ENCODE peak calls at places on chromosomes 3 and 15, in seven cellular contexts. One of them, this sample, is unnamed.

GRCh38 chr3:176988795-176989194 is 208.5 kb downstream of the TBL1XR1 start:
- DNase-seq in neuronal stem cell: no peak
- DNase-seq in mesendoderm: peak
- DNase-seq in H9: no peak
- DNase-seq in H1: no peak
- DNase-seq in trophoblast cell: no peak
- DNase-seq in mesenchymal stem cell: no peak
- DNase-seq in this sample: no peak

GRCh38 chr3:64915778-64916177 is 228.0 kb upstream of the ADAMTS9 start:
- DNase-seq in mesenchymal stem cell: peak
- DNase-seq in H1: no peak
- DNase-seq in mesendoderm: no peak
- DNase-seq in H9: no peak
- DNase-seq in trophoblast cell: no peak
- DNase-seq in neuronal stem cell: no peak
- DNase-seq in this sample: peak

GRCh38 chr3:162021206-162021605 is 524.6 kb downstream of the OTOL1 start:
- DNase-seq in mesenchymal stem cell: no peak
- DNase-seq in H9: no peak
- DNase-seq in H1: no peak
- DNase-seq in neuronal stem cell: no peak
- DNase-seq in mesendoderm: no peak
- DNase-seq in trophoblast cell: no peak
- DNase-seq in this sample: peak

GRCh38 chr3:188164248-188164687 is 10.3 kb downstream of the LPP start:
- DNase-seq in neuronal stem cell: no peak
- DNase-seq in H9: no peak
- DNase-seq in trophoblast cell: peak
- DNase-seq in mesenchymal stem cell: peak
- DNase-seq in mesendoderm: no peak
- DNase-seq in H1: no peak
- DNase-seq in this sample: no peak

GRCh38 chr3:75985432-75985831 is 200.1 kb upstream of the ZNF717 start:
- DNase-seq in H1: no peak
- DNase-seq in neuronal stem cell: no peak
- DNase-seq in mesenchymal stem cell: peak
- DNase-seq in H9: no peak
- DNase-seq in trophoblast cell: no peak
- DNase-seq in mesendoderm: no peak
- DNase-seq in this sample: no peak

GRCh38 chr3:125556314-125556713 is 36.3 kb upstream of the SNX4 start:
- DNase-seq in H1: no peak
- DNase-seq in mesenchymal stem cell: peak
- DNase-seq in H9: no peak
- DNase-seq in neuronal stem cell: no peak
- DNase-seq in mesendoderm: peak
- DNase-seq in trophoblast cell: peak
- DNase-seq in this sample: peak

GRCh38 chr15:57541805-57542504 is 49.7 kb upstream of the MYZAP start:
- DNase-seq in H1: peak
- DNase-seq in mesenchymal stem cell: peak
- DNase-seq in mesendoderm: peak
- DNase-seq in trophoblast cell: peak
- DNase-seq in H9: peak
- DNase-seq in neuronal stem cell: peak
- DNase-seq in this sample: peak

GRCh38 chr3:129975332-129976090 is 991 bp downstream of the TRH start:
- DNase-seq in neuronal stem cell: no peak
- DNase-seq in trophoblast cell: no peak
- DNase-seq in H9: peak
- DNase-seq in mesenchymal stem cell: no peak
- DNase-seq in mesendoderm: peak
- DNase-seq in H1: peak
- DNase-seq in this sample: no peak

GRCh38 chr3:43632269-43632733 is 10.5 kb upstream of the ANO10 start:
- DNase-seq in trophoblast cell: peak
- DNase-seq in neuronal stem cell: no peak
- DNase-seq in H1: no peak
- DNase-seq in mesendoderm: peak
- DNase-seq in H9: no peak
- DNase-seq in mesenchymal stem cell: peak
- DNase-seq in this sample: peak

GRCh38 chr3:96101013-96101412 is 713.4 kb upstream of the EPHA6 start:
- DNase-seq in H1: no peak
- DNase-seq in H9: no peak
- DNase-seq in neuronal stem cell: no peak
- DNase-seq in mesendoderm: no peak
- DNase-seq in trophoblast cell: no peak
- DNase-seq in mesenchymal stem cell: no peak
- DNase-seq in this sample: no peak

GRCh38 chr15:62393196-62393595 is 228.1 kb upstream of the C2CD4B start:
- DNase-seq in H1: no peak
- DNase-seq in mesendoderm: no peak
- DNase-seq in trophoblast cell: no peak
- DNase-seq in H9: no peak
- DNase-seq in mesenchymal stem cell: peak
- DNase-seq in neuronal stem cell: no peak
- DNase-seq in this sample: peak

GRCh38 chr15:100266166-100266565 is 75.6 kb downstream of the ADAMTS17 start:
- DNase-seq in neuronal stem cell: no peak
- DNase-seq in H9: no peak
- DNase-seq in H1: no peak
- DNase-seq in mesendoderm: no peak
- DNase-seq in mesenchymal stem cell: no peak
- DNase-seq in trophoblast cell: no peak
- DNase-seq in this sample: no peak

GRCh38 chr15:95259965-95260364 is 1028.6 kb downstream of the MCTP2 start:
- DNase-seq in H9: peak
- DNase-seq in trophoblast cell: no peak
- DNase-seq in mesendoderm: peak
- DNase-seq in mesenchymal stem cell: peak
- DNase-seq in H1: no peak
- DNase-seq in neuronal stem cell: no peak
- DNase-seq in this sample: no peak

GRCh38 chr15:39102431-39102830 is 478.4 kb upstream of the THBS1 start:
- DNase-seq in H9: no peak
- DNase-seq in mesendoderm: peak
- DNase-seq in H1: no peak
- DNase-seq in mesenchymal stem cell: no peak
- DNase-seq in neuronal stem cell: no peak
- DNase-seq in trophoblast cell: no peak
- DNase-seq in this sample: no peak

GRCh38 chr3:105385868-105386508 is 19.3 kb downstream of the ALCAM start:
- DNase-seq in H9: no peak
- DNase-seq in mesenchymal stem cell: no peak
- DNase-seq in mesendoderm: no peak
- DNase-seq in H1: no peak
- DNase-seq in trophoblast cell: no peak
- DNase-seq in neuronal stem cell: no peak
- DNase-seq in this sample: no peak

GRCh38 chr3:50417637-50418033 is 58.3 kb upstream of the TMEM115 start:
- DNase-seq in neuronal stem cell: no peak
- DNase-seq in H9: no peak
- DNase-seq in mesendoderm: no peak
- DNase-seq in H1: no peak
- DNase-seq in mesenchymal stem cell: no peak
- DNase-seq in trophoblast cell: no peak
- DNase-seq in this sample: no peak

GRCh38 chr3:15387735-15388134 is 39.6 kb downstream of the METTL6 start:
- DNase-seq in H9: no peak
- DNase-seq in mesendoderm: no peak
- DNase-seq in neuronal stem cell: no peak
- DNase-seq in trophoblast cell: no peak
- DNase-seq in mesenchymal stem cell: no peak
- DNase-seq in H1: no peak
- DNase-seq in this sample: no peak

GRCh38 chr15:67834249-67834592 is 5.6 kb downstream of the RNU6-1 start:
- DNase-seq in mesendoderm: no peak
- DNase-seq in H9: no peak
- DNase-seq in H1: no peak
- DNase-seq in trophoblast cell: peak
- DNase-seq in mesenchymal stem cell: no peak
- DNase-seq in neuronal stem cell: no peak
- DNase-seq in this sample: no peak

DNA sequence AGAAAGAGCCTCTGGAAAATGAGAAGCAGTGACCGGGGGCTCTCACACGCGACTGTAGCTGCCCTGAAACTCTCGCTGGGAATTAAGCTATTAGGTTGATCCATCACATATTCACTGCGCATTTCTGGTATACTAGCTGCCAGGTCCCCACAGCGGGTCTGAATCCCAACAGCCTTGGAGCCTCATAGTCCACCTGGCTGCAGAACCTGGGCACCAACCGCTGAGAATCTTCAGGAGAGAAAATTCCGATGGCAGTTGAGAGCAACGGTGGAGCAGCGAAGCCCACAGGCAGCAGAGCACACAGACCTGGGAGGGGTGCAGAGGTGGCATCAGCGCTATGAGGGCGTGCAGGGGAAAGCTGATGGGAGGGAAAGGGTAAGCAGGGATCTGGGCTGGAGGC is 75.1 kb downstream of the FAM174B start:
- DNase-seq in mesenchymal stem cell: no peak
- DNase-seq in mesendoderm: no peak
- DNase-seq in H9: no peak
- DNase-seq in H1: no peak
- DNase-seq in trophoblast cell: no peak
- DNase-seq in neuronal stem cell: no peak
- DNase-seq in this sample: no peak
- H3K18ac ChIP-seq in mesenchymal stem cell: no peak
- H3K18ac ChIP-seq in mesendoderm: no peak
- H3K18ac ChIP-seq in H9: no peak
- H3K18ac ChIP-seq in H1: no peak
- H3K18ac ChIP-seq in trophoblast cell: no peak
- H3K18ac ChIP-seq in neuronal stem cell: peak
- H3K18ac ChIP-seq in this sample: no peak

GRCh38 chr3:141074529-141074928 is 23.4 kb downstream of the SPSB4 start:
- DNase-seq in H9: peak
- DNase-seq in H1: no peak
- DNase-seq in trophoblast cell: no peak
- DNase-seq in neuronal stem cell: no peak
- DNase-seq in mesenchymal stem cell: no peak
- DNase-seq in mesendoderm: peak
- DNase-seq in this sample: no peak
- H3K18ac ChIP-seq in H9: no peak
- H3K18ac ChIP-seq in H1: peak
- H3K18ac ChIP-seq in trophoblast cell: no peak
- H3K18ac ChIP-seq in neuronal stem cell: peak
- H3K18ac ChIP-seq in mesenchymal stem cell: no peak
- H3K18ac ChIP-seq in mesendoderm: peak
- H3K18ac ChIP-seq in this sample: no peak

GRCh38 chr3:122603056-122603455 is 25.6 kb downstream of the PARP15 start:
- DNase-seq in mesenchymal stem cell: no peak
- DNase-seq in H1: no peak
- DNase-seq in mesendoderm: no peak
- DNase-seq in neuronal stem cell: no peak
- DNase-seq in trophoblast cell: no peak
- DNase-seq in H9: no peak
- DNase-seq in this sample: no peak

GRCh38 chr3:122609798-122610559 is 32.5 kb downstream of the PARP15 start:
- DNase-seq in neuronal stem cell: no peak
- DNase-seq in H1: no peak
- DNase-seq in mesendoderm: no peak
- DNase-seq in H9: no peak
- DNase-seq in mesenchymal stem cell: peak
- DNase-seq in trophoblast cell: peak
- DNase-seq in this sample: peak

GRCh38 chr3:122606330-122606729 is 28.9 kb downstream of the PARP15 start:
- DNase-seq in neuronal stem cell: no peak
- DNase-seq in H1: no peak
- DNase-seq in mesenchymal stem cell: no peak
- DNase-seq in H9: no peak
- DNase-seq in mesendoderm: no peak
- DNase-seq in trophoblast cell: no peak
- DNase-seq in this sample: no peak
- H3K18ac ChIP-seq in neuronal stem cell: no peak
- H3K18ac ChIP-seq in H1: no peak
- H3K18ac ChIP-seq in mesenchymal stem cell: no peak
- H3K18ac ChIP-seq in H9: no peak
- H3K18ac ChIP-seq in mesendoderm: no peak
- H3K18ac ChIP-seq in trophoblast cell: no peak
- H3K18ac ChIP-seq in this sample: no peak

GRCh38 chr15:88622605-88622975 is 1.4 kb downstream of the AEN start:
- DNase-seq in H1: no peak
- DNase-seq in mesenchymal stem cell: no peak
- DNase-seq in neuronal stem cell: no peak
- DNase-seq in H9: no peak
- DNase-seq in trophoblast cell: no peak
- DNase-seq in mesendoderm: no peak
- DNase-seq in this sample: no peak
- H3K18ac ChIP-seq in H1: no peak
- H3K18ac ChIP-seq in mesenchymal stem cell: no peak
- H3K18ac ChIP-seq in neuronal stem cell: no peak
- H3K18ac ChIP-seq in H9: no peak
- H3K18ac ChIP-seq in trophoblast cell: no peak
- H3K18ac ChIP-seq in mesendoderm: no peak
- H3K18ac ChIP-seq in this sample: no peak

GRCh38 chr3:189512824-189513223 is 118.4 kb upstream of the TP63 start:
- DNase-seq in mesenchymal stem cell: no peak
- DNase-seq in mesendoderm: no peak
- DNase-seq in trophoblast cell: no peak
- DNase-seq in H9: no peak
- DNase-seq in neuronal stem cell: no peak
- DNase-seq in H1: no peak
- DNase-seq in this sample: no peak
- H3K18ac ChIP-seq in mesenchymal stem cell: no peak
- H3K18ac ChIP-seq in mesendoderm: no peak
- H3K18ac ChIP-seq in trophoblast cell: no peak
- H3K18ac ChIP-seq in H9: no peak
- H3K18ac ChIP-seq in neuronal stem cell: no peak
- H3K18ac ChIP-seq in H1: no peak
- H3K18ac ChIP-seq in this sample: no peak

This sample was measured in IMR-90.